ENCODE peak calls at places on chromosomes 11 and 22, in five cellular contexts. C, Z, F, R and A are unnamed samples.

GRCh38 chr11:65071907-65072630 is 11.8 kb downstream of the CDCA5 start:
- DNase-seq in C (no peak), Z (no peak), F (no peak), R (no peak), A (no peak)

GRCh38 chr11:28107331-28107725 is 628 bp downstream of the KIF18A start:
- DNase-seq in C (no peak), Z (no peak), F (no peak), R (no peak), A (no peak)

GRCh38 chr11:126655807-126656128 is 300.3 kb downstream of the ST3GAL4 start:
- DNase-seq in C (no peak), Z (no peak), F (no peak), R (no peak), A (no peak)

GRCh38 chr22:24096401-24097115 is 84.7 kb upstream of the SUSD2 start:
- DNase-seq in C (no peak), Z (no peak), F (peak), R (no peak), A (no peak)

GRCh38 chr11:122033193-122033592 is 82.8 kb downstream of the BLID start:
- DNase-seq in C (no peak), Z (no peak), F (no peak), R (no peak), A (no peak)

GRCh38 chr11:97136067-97136466 is 746.3 kb downstream of the JRKL start:
- DNase-seq in C (no peak), Z (no peak), F (no peak), R (no peak), A (no peak)

GRCh38 chr11:75780888-75781287 is 12.3 kb downstream of the DGAT2 start:
- DNase-seq in C (peak), Z (no peak), F (no peak), R (no peak), A (no peak)

GRCh38 chr22:26075233-26075632 is 94.0 kb upstream of the SEZ6L start:
- DNase-seq in C (no peak), Z (no peak), F (no peak), R (no peak), A (no peak)

GRCh38 chr22:17785185-17786184 is 11.2 kb upstream of the BID start:
- DNase-seq in C (peak), Z (peak), F (peak), R (no peak), A (peak)

GRCh38 chr11:126992804-126993111 is 7.8 kb downstream of the KIRREL3 start:
- DNase-seq in C (no peak), Z (no peak), F (no peak), R (no peak), A (no peak)

GRCh38 chr11:128919192-128919591 is 23.5 kb downstream of the TP53AIP1 start:
- DNase-seq in C (no peak), Z (no peak), F (no peak), R (no peak), A (no peak)